ENCODE peak calls at places on chromosomes 13 and 19, in five cellular contexts. H is CD8-positive, alpha-beta memory T cell; S is AG09309; K is activated naive CD8-positive, alpha-beta T cell treated with anti-CD3 and anti-CD28 coated beads, Interleukin-2, amount 50 U/mL, for 24 hours; V is fibroblast of lung. I is an unnamed sample.
A peak's percentile ranks its signal among the peaks of the same experiment; 100 is the strongest.

GRCh38 chr13:44155422-44156293 is 218.0 kb upstream of the SERP2 start:
- DNase-seq in K (no peak), V (peak; percentile 47), S (no peak), H (no peak), I (peak; percentile 51)

GRCh38 chr13:43293008-43293407 is 269.6 kb downstream of the DNAJC15 start:
- DNase-seq in V (no peak), K (no peak), S (no peak), H (no peak), I (no peak)

GRCh38 chr13:104473936-104474335 is 1407.7 kb upstream of the SLC10A2 start:
- DNase-seq in V (peak; percentile 42), H (no peak), S (no peak), K (no peak), I (no peak)

GRCh38 chr19:57382806-57383488 is 6.7 kb upstream of the ZNF548 start:
- DNase-seq in V (no peak), S (no peak), H (no peak), K (no peak), I (no peak)

GRCh38 chr13:50162001-50162400 is 146.8 kb downstream of the KCNRG start:
- DNase-seq in K (no peak), S (no peak), H (no peak), V (no peak), I (peak; percentile 63)

GRCh38 chr19:6062961-6063575 is 47.2 kb downstream of the RFX2 start:
- DNase-seq in S (no peak), H (no peak), V (no peak), K (no peak), I (no peak)

GRCh38 chr19:51157265-51157664 is 15.2 kb downstream of the SIGLEC7 start:
- DNase-seq in H (no peak), K (no peak), V (no peak), S (no peak), I (no peak)

GRCh38 chr19:16290692-16291091 is 33.9 kb upstream of the KLF2 start:
- DNase-seq in V (no peak), H (no peak), S (no peak), K (no peak), I (no peak)

GRCh38 chr19:57642396-57643046 is 9.6 kb downstream of the ZNF211 start:
- DNase-seq in K (no peak), S (no peak), H (no peak), V (no peak), I (no peak)

GRCh38 chr19:40245506-40246128 is 19.1 kb upstream of the CCNP start:
- DNase-seq in V (no peak), H (no peak), S (no peak), K (no peak), I (no peak)

GRCh38 chr13:30564489-30564888 is 53.2 kb upstream of the USPL1 start:
- DNase-seq in S (no peak), V (no peak), H (no peak), K (no peak), I (no peak)

GRCh38 chr19:12866416-12867119 is 14.7 kb downstream of the DNASE2 start:
- DNase-seq in S (no peak), K (no peak), V (no peak), H (no peak), I (no peak)

GRCh38 chr13:77000475-77000874 is 8.6 kb downstream of the CLN5 start:
- DNase-seq in H (no peak), V (no peak), K (no peak), S (peak; percentile 56), I (no peak)

GRCh38 chr19:18697680-18698079 is 14.2 kb downstream of the CRTC1 start:
- DNase-seq in V (no peak), H (no peak), S (no peak), K (no peak), I (no peak)

I was measured in fibroblast of mammary gland.